ENCODE peak calls at places on chromosomes 12 and 14, in six cellular contexts. T, G, W, Q, O and F are unnamed samples. For H3K4me1, the result is how much of the 10 kb centered on the place peaks cover.

GRCh38 chr12:6312529-6313325 is 2.2 kb downstream of the PLEKHG6 start:
- DNase-seq in T (no peak), W (no peak), G (no peak), O (peak), Q (no peak), F (no peak)

GRCh38 chr12:100608776-100609175 is 35.3 kb downstream of the GAS2L3 start:
- DNase-seq in G (no peak), Q (no peak), T (no peak), W (no peak), O (no peak), F (no peak)

GRCh38 chr14:36805116-36805515 is 143.5 kb downstream of the PAX9 start:
- DNase-seq in G (no peak), Q (no peak), W (peak), T (no peak), O (no peak), F (no peak)

GRCh38 chr12:81077686-81078441 is at the start of gene ACSS3:
- DNase-seq in Q (no peak), O (peak), T (peak), G (no peak), W (peak), F (no peak)

GRCh38 chr12:54991161-54991991 is 6.8 kb upstream of the TESPA1 start:
- DNase-seq in Q (peak), G (no peak), T (no peak), W (no peak), O (no peak), F (peak)

GRCh38 chr12:104350211-104350908 is 46.8 kb downstream of the EID3 start:
- DNase-seq in W (no peak), O (peak), G (no peak), T (no peak), Q (no peak), F (no peak)

GRCh38 chr12:152440-152839 is 61.5 kb downstream of the SLC6A12 start:
- DNase-seq in T (no peak), W (no peak), G (no peak), O (no peak), Q (no peak), F (no peak)

GRCh38 chr14:76961631-76962302 is 66.7 kb downstream of the IRF2BPL start:
- DNase-seq in W (peak), Q (peak), T (peak), O (peak), G (peak), F (peak)

GRCh38 chr12:33795536-33795935 is 226.8 kb upstream of the ALG10 start:
- DNase-seq in G (no peak), T (no peak), Q (no peak), W (no peak), O (no peak), F (no peak)

GRCh38 chr12:90122716-90123115 is 414.1 kb upstream of the ATP2B1 start:
- DNase-seq in T (no peak), Q (no peak), O (no peak), W (no peak), G (no peak), F (no peak)

GRCh38 chr12:6614513-6615177 is 7.5 kb upstream of the CHD4 start:
- DNase-seq in O (no peak), T (no peak), G (no peak), W (no peak), Q (no peak), F (no peak)

GRCh38 chr14:49972840-49973239 is 80.0 kb downstream of the ARF6 start:
- DNase-seq in G (no peak), T (peak), O (peak), W (no peak), Q (no peak), F (peak)

GRCh38 chr14:56676042-56676441 is 96.4 kb downstream of the TMEM260 start:
- DNase-seq in O (no peak), Q (no peak), W (no peak), T (no peak), G (no peak), F (no peak)

GRCh38 chr14:94373708-94374107 is 14.7 kb downstream of the SERPINA1 start:
- DNase-seq in O (no peak), T (no peak), Q (no peak), G (no peak), W (no peak), F (no peak)

GRCh38 chr12:123062682-123063426 is 82.4 kb downstream of the ARL6IP4 start:
- DNase-seq in W (no peak), G (no peak), T (no peak), O (peak), Q (peak), F (no peak)

GRCh38 chr12:125068391-125068790 is 3.2 kb downstream of the AACS start:
- DNase-seq in Q (no peak), W (no peak), O (no peak), T (no peak), G (no peak), F (no peak)

GRCh38 chr14:99734406-99735051 is 50.4 kb downstream of the CYP46A1 start:
- DNase-seq in G (no peak), W (peak), Q (no peak), T (peak), O (no peak), F (no peak)

GRCh38 chr12:10392394-10392930 is 2.6 kb upstream of the KLRK1 start:
- DNase-seq in Q (peak), O (peak), W (peak), G (no peak), T (no peak), F (no peak)

GRCh38 chr12:79547735-79548347 is 142.9 kb downstream of the PAWR start:
- DNase-seq in O (no peak), G (no peak), W (no peak), T (no peak), Q (peak), F (peak)

DNA sequence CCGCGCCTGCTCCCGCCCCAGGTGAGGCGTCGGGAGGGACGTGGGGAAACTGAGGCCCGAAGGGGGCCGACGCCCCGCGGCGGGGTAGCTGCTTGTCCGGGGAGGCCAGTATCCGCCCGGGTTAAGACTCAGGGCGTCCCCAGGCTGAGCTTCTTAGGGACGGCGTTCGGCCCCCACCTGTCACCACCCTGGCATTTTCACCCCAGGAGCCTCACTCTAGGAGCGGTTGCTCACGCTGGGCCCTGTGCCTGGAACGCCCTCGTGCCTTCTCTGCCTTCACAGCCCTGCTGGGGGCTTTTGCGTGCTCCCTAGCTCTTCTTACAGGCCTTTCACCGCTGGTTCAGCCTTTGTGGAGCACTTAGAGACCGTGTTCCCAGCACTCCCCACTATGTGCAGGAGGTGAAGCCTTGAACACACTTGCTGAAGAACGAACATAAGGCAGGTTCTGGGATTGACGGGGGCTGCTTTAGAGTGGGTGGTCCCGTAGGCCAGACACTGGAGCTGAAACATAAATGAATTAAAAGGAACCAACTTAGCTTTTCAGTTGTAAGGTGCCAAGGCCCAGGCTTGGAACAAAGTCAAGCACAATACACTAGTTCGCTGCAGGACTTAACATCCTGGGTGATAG is 601 bp downstream of the ZNF839 start:
- DNase-seq in W (peak), T (peak), O (no peak), Q (peak), G (no peak), F (peak)
- H3K27ac ChIP-seq in W (peak), T (peak), O (peak), Q (peak), G (peak), F (peak)

DNA sequence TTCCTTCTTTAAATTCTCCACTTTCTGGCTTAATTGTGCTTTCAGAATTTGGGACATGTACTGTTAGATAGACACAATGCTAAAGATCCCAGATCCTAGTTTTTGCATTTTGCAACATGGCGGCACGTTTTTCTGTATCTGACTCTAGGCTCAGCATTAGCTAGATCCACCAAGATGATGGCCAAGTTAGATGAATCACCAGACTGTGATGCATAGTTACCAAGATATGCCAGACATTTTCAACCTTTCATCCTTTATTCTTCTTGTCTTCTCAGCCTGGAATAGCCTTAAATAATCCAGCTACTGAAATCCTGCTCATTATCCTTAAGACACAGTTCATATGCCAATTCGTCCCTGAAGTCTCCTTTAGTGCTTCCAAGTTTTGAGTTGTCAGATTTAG is 144.9 kb upstream of the CRY1 start:
- DNase-seq in G (no peak), O (no peak), W (no peak), T (no peak), Q (no peak), F (no peak)
- H3K4me1 ChIP-seq in G (under half), O (under half), W (under half), T (under half), Q (under half), F (under half)

GRCh38 chr14:74349757-74350156 is 1.5 kb downstream of the VRTN start:
- DNase-seq in G (no peak), W (no peak), Q (no peak), T (no peak), O (no peak), F (no peak)

GRCh38 chr14:74347096-74347794 is 1.0 kb upstream of the VRTN start:
- DNase-seq in Q (no peak), T (no peak), W (no peak), O (no peak), G (no peak), F (no peak)

GRCh38 chr14:74347795-74348100 is 523 bp upstream of the VRTN start:
- DNase-seq in W (no peak), Q (no peak), T (no peak), O (no peak), G (no peak), F (no peak)

GRCh38 chr14:74348735-74349463 is 628 bp downstream of the VRTN start:
- DNase-seq in W (no peak), Q (no peak), T (no peak), O (no peak), G (no peak), F (no peak)

GRCh38 chr14:74348241-74348734 is at the start of gene VRTN:
- DNase-seq in W (no peak), G (no peak), Q (no peak), T (no peak), O (no peak), F (no peak)
- H3K4me3 ChIP-seq in W (no peak), G (no peak), Q (no peak), T (no peak), O (no peak), F (no peak)

GRCh38 chr12:102297412-102297811 is 99.8 kb upstream of the PMCH start:
- DNase-seq in W (no peak), O (no peak), G (no peak), T (no peak), Q (no peak), F (no peak)
- H3K27ac ChIP-seq in W (no peak), O (no peak), G (no peak), T (no peak), Q (no peak), F (no peak)

DNA sequence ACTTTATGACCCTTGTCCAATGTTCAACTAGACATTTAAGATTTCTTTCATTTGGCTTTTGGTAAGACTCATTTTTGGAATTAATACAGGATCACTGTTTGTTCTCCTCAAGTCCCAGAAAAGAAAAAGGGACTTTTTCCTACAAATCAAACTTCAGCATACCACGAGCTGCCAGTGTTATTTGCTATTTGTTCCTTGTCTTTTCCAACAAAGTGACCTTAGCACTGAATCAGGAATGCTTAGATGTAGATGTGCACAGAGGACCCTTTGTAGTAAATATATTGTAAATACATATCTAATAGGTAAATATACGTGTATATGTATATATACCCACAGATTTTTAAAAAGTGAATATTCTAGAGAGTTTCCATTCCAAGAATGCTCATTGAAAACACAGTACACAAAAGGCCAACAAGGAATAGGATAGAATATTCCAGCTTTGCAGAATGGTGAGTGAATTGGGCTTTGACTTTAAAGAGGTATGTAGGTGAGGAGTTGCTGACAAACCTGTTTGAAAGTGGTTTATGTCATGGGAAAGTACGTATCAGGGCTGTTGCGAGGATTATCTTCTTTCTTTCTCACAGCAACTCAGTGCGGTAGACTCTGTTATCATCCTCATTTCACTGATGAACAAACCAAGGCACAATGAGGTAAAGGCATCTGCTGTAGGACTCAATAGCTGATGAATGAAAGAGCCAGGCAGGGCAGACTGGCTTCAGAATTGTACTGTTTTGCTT is 65.0 kb downstream of the HMGA2 start:
- DNase-seq in O (no peak), T (no peak), W (no peak), G (no peak), Q (no peak), F (no peak)
- H3K4me1 ChIP-seq in O (under half), T (under half), W (under half), G (under half), Q (under half), F (under half)

GRCh38 chr12:52185400-52185967 is 6.3 kb downstream of the KRT80 start:
- DNase-seq in Q (no peak), O (no peak), T (no peak), W (no peak), G (no peak), F (no peak)
- H3K4me3 ChIP-seq in Q (no peak), O (no peak), T (no peak), W (no peak), G (no peak), F (no peak)

GRCh38 chr12:93849946-93850345 is 172.8 kb downstream of the CRADD start:
- DNase-seq in G (no peak), Q (no peak), W (no peak), O (no peak), T (no peak), F (no peak)

GRCh38 chr12:93846936-93847516 is 169.9 kb downstream of the CRADD start:
- DNase-seq in W (no peak), O (no peak), T (no peak), G (no peak), Q (no peak), F (no peak)

GRCh38 chr12:93850476-93850875 is 173.3 kb downstream of the CRADD start:
- DNase-seq in G (no peak), Q (no peak), W (no peak), O (no peak), T (no peak), F (no peak)

GRCh38 chr12:93847517-93848452 is 170.6 kb downstream of the CRADD start:
- DNase-seq in Q (peak), T (no peak), O (no peak), W (no peak), G (no peak), F (no peak)

GRCh38 chr12:93848453-93849120 is 171.4 kb downstream of the CRADD start:
- DNase-seq in O (no peak), T (no peak), G (no peak), Q (peak), W (no peak), F (no peak)
- H3K27ac ChIP-seq in O (no peak), T (no peak), G (peak), Q (no peak), W (peak), F (peak)

DNA sequence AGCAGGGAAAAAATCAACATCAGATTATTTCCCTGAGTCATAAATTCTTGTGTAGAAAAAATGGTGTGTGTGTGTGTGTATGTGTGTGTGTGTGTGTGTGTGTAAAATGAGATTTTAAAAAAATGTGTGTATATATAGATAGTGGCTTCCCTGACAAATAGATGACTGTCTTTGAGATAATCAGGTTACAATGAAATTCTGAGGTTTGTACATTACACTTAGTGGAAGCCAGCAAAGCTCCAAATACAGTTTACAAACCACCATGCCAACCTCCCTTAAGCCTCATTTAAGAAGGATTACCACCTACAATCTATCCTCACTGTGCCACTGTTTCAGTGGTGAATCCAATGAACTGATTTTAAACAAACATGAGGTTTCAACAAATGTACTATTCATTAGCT is 93.8 kb downstream of the MED13L start:
- DNase-seq in Q (no peak), W (no peak), G (no peak), T (no peak), O (no peak), F (no peak)
- H3K4me1 ChIP-seq in Q (under half), W (half or more), G (under half), T (under half), O (under half), F (under half)

GRCh38 chr14:68777644-68778043 is 15.2 kb downstream of the ZFP36L1 start:
- DNase-seq in T (no peak), W (no peak), G (no peak), Q (no peak), O (no peak), F (no peak)

GRCh38 chr14:68779761-68780323 is 13.0 kb downstream of the ZFP36L1 start:
- DNase-seq in Q (no peak), G (no peak), T (peak), O (no peak), W (no peak), F (peak)

GRCh38 chr14:68781161-68782021 is 11.5 kb downstream of the ZFP36L1 start:
- DNase-seq in O (no peak), G (no peak), T (peak), W (no peak), Q (peak), F (peak)

GRCh38 chr14:68782091-68782981 is 10.5 kb downstream of the ZFP36L1 start:
- DNase-seq in W (no peak), T (peak), G (no peak), Q (no peak), O (no peak), F (peak)

DNA sequence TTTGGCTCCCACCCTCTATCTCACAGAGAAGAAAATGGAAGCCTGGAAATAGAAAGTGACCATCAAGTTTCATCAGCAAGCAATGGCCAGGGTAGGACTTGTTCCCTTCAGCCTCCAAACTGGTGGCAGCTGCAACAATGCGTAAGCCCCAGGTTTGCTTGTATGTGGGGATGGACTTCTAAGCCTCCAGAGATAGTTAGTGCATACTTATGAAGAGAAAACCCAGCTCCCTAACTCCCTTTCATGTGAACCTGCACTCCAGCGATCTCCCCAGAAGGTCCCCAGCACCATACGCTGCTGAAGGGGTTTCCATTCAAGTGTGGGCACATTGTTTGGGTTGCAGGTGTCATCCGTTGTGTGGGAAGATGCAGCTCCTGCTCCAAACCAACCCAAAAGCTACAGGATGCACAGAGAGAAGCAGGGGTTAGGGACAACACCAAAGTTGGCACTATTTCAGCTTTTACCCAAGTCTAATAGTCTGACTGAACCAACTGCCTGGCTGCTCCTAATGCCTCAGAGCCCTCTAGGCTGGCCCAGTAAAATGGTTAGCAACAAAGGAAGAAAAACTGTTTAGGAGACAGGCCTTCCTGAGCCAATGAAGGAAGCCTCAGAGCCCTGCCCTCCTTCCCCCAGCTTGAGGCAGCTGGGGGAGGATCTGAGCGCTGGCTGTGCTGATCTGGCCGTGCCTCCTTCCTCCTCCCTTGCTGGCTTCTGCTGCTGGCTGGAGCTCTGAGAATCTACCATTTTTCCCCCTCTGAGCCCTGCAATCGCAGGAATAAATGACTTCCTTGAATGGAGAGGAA is 12.3 kb downstream of the ZFP36L1 start:
- DNase-seq in W (peak), T (peak), G (no peak), Q (peak), O (peak), F (peak)
- H3K4me3 ChIP-seq in W (no peak), T (no peak), G (no peak), Q (no peak), O (no peak), F (peak)

DNA sequence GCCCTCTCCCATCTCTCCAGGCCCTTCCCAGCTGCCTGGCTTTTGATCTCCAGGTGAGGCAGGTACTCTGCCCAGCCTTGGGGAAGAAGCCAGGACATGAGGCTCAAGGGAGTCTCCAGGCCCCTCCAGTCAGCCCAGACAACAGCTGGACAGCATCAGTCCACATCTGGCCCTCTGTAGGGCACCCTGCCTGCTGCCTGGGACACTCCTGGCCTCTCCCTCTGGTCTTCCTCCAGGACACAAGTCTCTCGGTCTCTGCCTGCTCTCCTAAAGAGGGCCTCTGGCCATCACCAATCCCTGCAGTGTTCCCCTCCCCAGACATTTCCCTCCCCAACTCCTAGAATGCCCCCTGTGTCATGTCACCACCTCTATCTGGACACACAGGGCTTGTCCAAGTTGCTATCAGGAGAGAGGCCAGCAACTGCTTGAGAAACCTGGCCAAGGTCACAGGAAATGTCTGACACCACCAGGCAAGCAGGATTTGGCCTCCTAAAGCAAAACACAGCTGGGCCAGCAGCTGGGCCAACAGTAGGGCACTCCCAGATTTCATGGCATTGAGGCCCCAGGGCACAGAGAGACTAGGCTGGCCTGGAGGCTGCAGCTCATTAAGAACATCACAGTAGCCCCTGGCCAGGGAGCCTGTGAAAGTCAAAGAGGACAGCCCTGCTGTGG is 29.0 kb downstream of the LTBP2 start:
- DNase-seq in T (no peak), G (no peak), Q (no peak), O (no peak), W (peak), F (no peak)
- H3K27ac ChIP-seq in T (peak), G (peak), Q (no peak), O (no peak), W (peak), F (no peak)